ENCODE peak calls at places on chromosomes 12 and 14, in six cellular contexts. P, D, E, S, U and O are unnamed samples.

GRCh38 chr14:69896080-69896479 is 16.9 kb downstream of the SMOC1 start:
- DNase-seq in E (no peak), D (no peak), S (no peak), P (no peak), U (peak; percentile 4), O (no peak)

GRCh38 chr12:54612216-54612750 is 22.4 kb downstream of the LACRT start:
- DNase-seq in U (no peak), D (no peak), P (no peak), S (no peak), E (no peak), O (no peak)

GRCh38 chr12:57462307-57463253 is 3.0 kb downstream of the GLI1 start:
- DNase-seq in D (peak; percentile 89), P (peak; percentile 80), E (peak; percentile 81), U (peak; percentile 96), S (peak; percentile 91), O (peak; percentile 96)

GRCh38 chr14:101761881-101762529 is 496 bp downstream of the PPP2R5C start:
- DNase-seq in P (no peak), E (no peak), S (peak; percentile 56), U (no peak), D (peak; percentile 54), O (peak; percentile 55)

GRCh38 chr12:46300906-46301305 is 32.1 kb upstream of the SLC38A1 start:
- DNase-seq in P (no peak), U (no peak), E (no peak), D (no peak), S (no peak), O (no peak)

GRCh38 chr12:54294152-54294913 is 6.5 kb downstream of the NFE2 start:
- DNase-seq in U (peak; percentile 94), P (peak; percentile 89), S (peak; percentile 80), D (peak; percentile 55), E (no peak), O (peak; percentile 66)

GRCh38 chr14:98899441-98899840 is 372.6 kb downstream of the BCL11B start:
- DNase-seq in D (no peak), E (no peak), S (no peak), U (no peak), P (no peak), O (no peak)

GRCh38 chr12:91877461-91878230 is 268.0 kb downstream of the BTG1 start:
- DNase-seq in P (no peak), D (no peak), U (no peak), E (no peak), S (no peak), O (no peak)

GRCh38 chr14:22185191-22185590 is 403.8 kb downstream of the DAD1 start:
- DNase-seq in S (no peak), P (peak; percentile 24), E (no peak), D (no peak), U (no peak), O (no peak)

GRCh38 chr12:1205512-1206060 is 214.6 kb downstream of the ERC1 start:
- DNase-seq in D (no peak), S (no peak), E (no peak), U (no peak), P (no peak), O (no peak)

GRCh38 chr14:26415618-26416123 is 182.2 kb downstream of the NOVA1 start:
- DNase-seq in D (no peak), S (no peak), P (no peak), U (no peak), E (no peak), O (no peak)

DNA sequence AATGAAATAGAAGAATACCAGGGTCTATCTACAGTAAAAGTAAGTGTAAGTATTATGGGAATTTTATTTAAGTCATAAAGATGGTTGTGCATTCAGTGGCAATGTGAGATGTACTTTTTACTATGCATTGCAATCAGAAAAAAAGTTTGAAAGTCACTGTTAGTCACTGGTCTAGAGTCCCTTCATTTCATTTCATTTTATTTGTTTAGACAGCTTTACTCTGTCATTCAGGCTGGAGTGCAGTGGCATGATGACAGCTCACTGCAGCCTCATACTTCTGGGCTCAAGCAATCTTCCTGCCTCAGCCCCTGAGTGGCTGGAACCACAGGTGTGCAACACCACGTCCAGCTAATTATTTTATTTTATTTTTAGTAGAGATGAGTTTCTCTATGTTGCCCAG is 42.6 kb downstream of the TGFB3 start:
- DNase-seq in D (no peak), P (no peak), U (no peak), E (no peak), S (no peak), O (no peak)
- TF ChIP-seq POLR2AphosphoS5 in D (no peak), P (no peak), U (no peak), E (no peak), S (no peak), O (no peak)

GRCh38 chr12:21648378-21648777 is 9.3 kb downstream of the LDHB start:
- DNase-seq in E (no peak), S (no peak), U (no peak), P (no peak), D (no peak), O (no peak)
- TF ChIP-seq POLR2A in E (no peak), S (peak; percentile 54), U (peak; percentile 77), P (no peak), D (peak; percentile 40), O (no peak)

DNA sequence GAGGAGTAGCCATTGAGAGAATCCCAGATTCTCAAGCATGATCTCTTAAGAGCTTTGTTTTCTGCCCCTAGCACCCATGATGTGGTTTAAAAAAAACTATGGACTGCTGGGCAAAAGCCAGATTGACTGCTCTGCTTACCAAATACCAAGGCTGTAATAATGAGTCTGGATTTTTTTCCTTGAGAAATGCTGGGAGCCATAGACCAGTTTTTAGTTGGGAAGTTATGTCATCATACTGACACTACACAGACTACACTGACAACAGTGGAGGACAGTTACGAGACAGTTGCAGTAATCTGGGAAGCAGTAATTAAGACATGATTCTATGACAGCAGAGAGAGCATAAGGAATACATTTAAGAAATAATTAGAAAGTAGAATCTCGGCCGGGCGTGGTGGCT is 35.8 kb downstream of the SPATA7 start:
- DNase-seq in D (no peak), E (no peak), S (no peak), U (no peak), P (no peak), O (no peak)
- TF ChIP-seq TAF1 in D (no peak), E (no peak), S (no peak), U (no peak), P (no peak), O (no peak)

DNA sequence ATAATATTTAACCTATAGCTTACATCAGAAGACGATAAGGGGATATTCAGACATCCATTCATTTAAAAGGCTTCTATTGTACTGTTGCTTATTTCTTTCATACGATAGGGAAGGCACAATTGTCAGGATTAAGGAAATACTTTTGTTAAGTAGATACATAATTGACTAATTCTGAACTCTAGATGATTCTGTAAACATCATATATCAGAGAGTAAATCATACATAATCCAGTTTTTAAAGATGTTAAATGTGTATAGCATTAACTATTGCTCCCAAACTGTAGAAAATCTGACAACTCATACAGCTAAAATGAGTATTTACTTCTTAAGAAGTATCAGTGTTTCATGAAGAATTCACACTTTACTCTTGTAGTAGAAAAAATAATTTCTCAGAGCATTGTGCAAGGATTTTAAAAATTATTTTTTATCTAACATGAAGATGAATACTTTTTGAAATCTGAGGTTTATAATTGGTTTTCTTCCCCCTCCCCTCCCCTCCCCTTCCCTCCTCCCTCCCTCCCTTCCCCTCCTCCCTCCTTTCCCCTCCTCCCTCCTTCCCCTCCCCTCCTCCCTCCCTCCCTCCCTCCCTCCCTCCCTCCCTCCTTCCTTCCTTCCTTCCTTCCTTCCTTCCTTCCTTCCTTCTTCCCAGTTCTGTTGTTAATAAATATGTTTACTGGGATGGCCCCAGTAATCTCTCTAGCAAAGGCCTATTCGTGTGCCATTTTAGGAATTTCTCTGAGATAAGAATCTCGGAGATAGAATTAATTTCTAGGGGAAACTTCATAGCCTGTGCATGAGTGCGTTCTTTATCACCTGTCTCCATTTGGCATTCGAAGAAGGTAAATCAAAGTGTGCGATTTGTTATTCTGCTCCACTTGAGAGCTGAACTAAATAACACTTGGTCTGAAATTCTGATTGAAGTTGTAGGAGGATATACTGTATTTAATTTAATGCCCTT is 2.3 kb downstream of the NPAS3 start:
- DNase-seq in D (no peak), P (no peak), E (no peak), S (no peak), U (no peak), O (no peak)
- TF ChIP-seq POLR2AphosphoS5 in D (no peak), P (no peak), E (no peak), S (no peak), U (no peak), O (no peak)